ENCODE peak calls at places on chromosomes 7 and 10, in ten cellular contexts. One of them, this sample, is unnamed.
A peak's percentile ranks its signal among the peaks of the same experiment; 100 is the strongest.

GRCh38 chr10:43217563-43218205 is 49.2 kb downstream of the RASGEF1A start:
- DNase-seq in epithelial cell of prostate: no peak
- DNase-seq in Calu3: no peak
- DNase-seq in HEK293T: no peak
- DNase-seq in D341Med: no peak
- DNase-seq in NCI-H774: no peak
- DNase-seq in GM13977: no peak
- DNase-seq in DMS153: no peak
- DNase-seq in pancreas: no peak
- DNase-seq in activated CD4-positive, CD25-positive, alpha-beta regulatory T cell: no peak
- DNase-seq in this sample: no peak

GRCh38 chr10:89613582-89613981 is 31.5 kb downstream of the PANK1 start:
- DNase-seq in epithelial cell of prostate: no peak
- DNase-seq in D341Med: no peak
- DNase-seq in GM13977: no peak
- DNase-seq in pancreas: no peak
- DNase-seq in Calu3: no peak
- DNase-seq in NCI-H774: no peak
- DNase-seq in HEK293T: no peak
- DNase-seq in DMS153: no peak
- DNase-seq in activated CD4-positive, CD25-positive, alpha-beta regulatory T cell: no peak
- DNase-seq in this sample: no peak

GRCh38 chr10:13420532-13421307 is 72.6 kb upstream of the SEPHS1 start:
- DNase-seq in DMS153: no peak
- DNase-seq in HEK293T: no peak
- DNase-seq in D341Med: no peak
- DNase-seq in NCI-H774: no peak
- DNase-seq in GM13977: no peak
- DNase-seq in pancreas: no peak
- DNase-seq in epithelial cell of prostate: no peak
- DNase-seq in activated CD4-positive, CD25-positive, alpha-beta regulatory T cell: no peak
- DNase-seq in Calu3: no peak
- DNase-seq in this sample: no peak

GRCh38 chr10:132468651-132469050 is 68.9 kb upstream of the INPP5A start:
- DNase-seq in Calu3: no peak
- DNase-seq in activated CD4-positive, CD25-positive, alpha-beta regulatory T cell: no peak
- DNase-seq in D341Med: no peak
- DNase-seq in NCI-H774: no peak
- DNase-seq in GM13977: no peak
- DNase-seq in HEK293T: no peak
- DNase-seq in pancreas: peak; percentile 43
- DNase-seq in DMS153: no peak
- DNase-seq in epithelial cell of prostate: no peak
- DNase-seq in this sample: no peak

GRCh38 chr7:29798422-29798821 is 7.9 kb upstream of the WIPF3 start:
- DNase-seq in epithelial cell of prostate: no peak
- DNase-seq in D341Med: no peak
- DNase-seq in DMS153: no peak
- DNase-seq in GM13977: no peak
- DNase-seq in HEK293T: no peak
- DNase-seq in NCI-H774: no peak
- DNase-seq in pancreas: no peak
- DNase-seq in Calu3: no peak
- DNase-seq in activated CD4-positive, CD25-positive, alpha-beta regulatory T cell: no peak
- DNase-seq in this sample: no peak

GRCh38 chr7:110090113-110090820 is 1000.7 kb upstream of the LRRN3 start:
- DNase-seq in NCI-H774: no peak
- DNase-seq in GM13977: peak; percentile 7
- DNase-seq in D341Med: peak; percentile 43
- DNase-seq in HEK293T: peak; percentile 23
- DNase-seq in DMS153: no peak
- DNase-seq in Calu3: peak; percentile 7
- DNase-seq in activated CD4-positive, CD25-positive, alpha-beta regulatory T cell: no peak
- DNase-seq in epithelial cell of prostate: no peak
- DNase-seq in pancreas: no peak
- DNase-seq in this sample: peak; percentile 16

GRCh38 chr7:7181519-7182155 is 707 bp upstream of the C1GALT1 start:
- DNase-seq in pancreas: peak; percentile 45
- DNase-seq in D341Med: peak; percentile 40
- DNase-seq in DMS153: peak; percentile 80
- DNase-seq in activated CD4-positive, CD25-positive, alpha-beta regulatory T cell: no peak
- DNase-seq in HEK293T: peak; percentile 13
- DNase-seq in Calu3: peak; percentile 65
- DNase-seq in GM13977: peak; percentile 66
- DNase-seq in NCI-H774: peak; percentile 28
- DNase-seq in epithelial cell of prostate: no peak
- DNase-seq in this sample: peak; percentile 18

GRCh38 chr10:68284597-68284996 is 47.3 kb upstream of the HNRNPH3 start:
- DNase-seq in GM13977: no peak
- DNase-seq in DMS153: no peak
- DNase-seq in epithelial cell of prostate: no peak
- DNase-seq in Calu3: no peak
- DNase-seq in activated CD4-positive, CD25-positive, alpha-beta regulatory T cell: no peak
- DNase-seq in D341Med: no peak
- DNase-seq in NCI-H774: no peak
- DNase-seq in HEK293T: no peak
- DNase-seq in pancreas: no peak
- DNase-seq in this sample: no peak

GRCh38 chr10:44937201-44938005 is 22.2 kb upstream of the RASSF4 start:
- DNase-seq in pancreas: no peak
- DNase-seq in NCI-H774: no peak
- DNase-seq in Calu3: no peak
- DNase-seq in epithelial cell of prostate: no peak
- DNase-seq in HEK293T: no peak
- DNase-seq in GM13977: no peak
- DNase-seq in activated CD4-positive, CD25-positive, alpha-beta regulatory T cell: no peak
- DNase-seq in DMS153: no peak
- DNase-seq in D341Med: no peak
- DNase-seq in this sample: no peak

GRCh38 chr10:11270135-11270857 is 252.6 kb downstream of the CELF2 start:
- DNase-seq in pancreas: peak; percentile 87
- DNase-seq in GM13977: no peak
- DNase-seq in epithelial cell of prostate: peak; percentile 10
- DNase-seq in DMS153: no peak
- DNase-seq in HEK293T: peak; percentile 81
- DNase-seq in activated CD4-positive, CD25-positive, alpha-beta regulatory T cell: peak; percentile 65
- DNase-seq in NCI-H774: peak; percentile 33
- DNase-seq in Calu3: peak; percentile 84
- DNase-seq in D341Med: peak; percentile 79
- DNase-seq in this sample: peak; percentile 92

GRCh38 chr10:117374506-117375359 is 507 bp downstream of the PDZD8 start:
- DNase-seq in epithelial cell of prostate: no peak
- DNase-seq in Calu3: no peak
- DNase-seq in pancreas: peak; percentile 77
- DNase-seq in activated CD4-positive, CD25-positive, alpha-beta regulatory T cell: no peak
- DNase-seq in NCI-H774: no peak
- DNase-seq in D341Med: no peak
- DNase-seq in HEK293T: peak; percentile 27
- DNase-seq in GM13977: peak; percentile 68
- DNase-seq in DMS153: no peak
- DNase-seq in this sample: peak; percentile 55

GRCh38 chr7:151403764-151404163 is 6.1 kb downstream of the WDR86 start:
- DNase-seq in activated CD4-positive, CD25-positive, alpha-beta regulatory T cell: no peak
- DNase-seq in HEK293T: no peak
- DNase-seq in pancreas: no peak
- DNase-seq in NCI-H774: no peak
- DNase-seq in DMS153: no peak
- DNase-seq in Calu3: peak; percentile 26
- DNase-seq in epithelial cell of prostate: no peak
- DNase-seq in GM13977: no peak
- DNase-seq in D341Med: no peak
- DNase-seq in this sample: no peak

GRCh38 chr7:133742709-133743538 is 384.2 kb upstream of the LRGUK start:
- DNase-seq in HEK293T: peak; percentile 17
- DNase-seq in D341Med: peak; percentile 44
- DNase-seq in pancreas: no peak
- DNase-seq in Calu3: peak; percentile 30
- DNase-seq in DMS153: no peak
- DNase-seq in NCI-H774: no peak
- DNase-seq in activated CD4-positive, CD25-positive, alpha-beta regulatory T cell: no peak
- DNase-seq in epithelial cell of prostate: no peak
- DNase-seq in GM13977: no peak
- DNase-seq in this sample: peak; percentile 18

GRCh38 chr10:88460601-88461000 is 122.5 kb downstream of the RNLS start:
- DNase-seq in DMS153: no peak
- DNase-seq in GM13977: no peak
- DNase-seq in Calu3: no peak
- DNase-seq in epithelial cell of prostate: no peak
- DNase-seq in pancreas: no peak
- DNase-seq in NCI-H774: no peak
- DNase-seq in HEK293T: no peak
- DNase-seq in activated CD4-positive, CD25-positive, alpha-beta regulatory T cell: no peak
- DNase-seq in D341Med: no peak
- DNase-seq in this sample: no peak

GRCh38 chr10:81564143-81564542 is 310.9 kb upstream of the NRG3 start:
- DNase-seq in pancreas: no peak
- DNase-seq in D341Med: no peak
- DNase-seq in NCI-H774: no peak
- DNase-seq in Calu3: no peak
- DNase-seq in DMS153: no peak
- DNase-seq in HEK293T: no peak
- DNase-seq in activated CD4-positive, CD25-positive, alpha-beta regulatory T cell: no peak
- DNase-seq in epithelial cell of prostate: no peak
- DNase-seq in GM13977: no peak
- DNase-seq in this sample: no peak

GRCh38 chr7:155351120-155351870 is 53.6 kb downstream of the INSIG1 start:
- DNase-seq in HEK293T: no peak
- DNase-seq in epithelial cell of prostate: no peak
- DNase-seq in pancreas: peak; percentile 50
- DNase-seq in activated CD4-positive, CD25-positive, alpha-beta regulatory T cell: no peak
- DNase-seq in GM13977: no peak
- DNase-seq in D341Med: no peak
- DNase-seq in Calu3: no peak
- DNase-seq in DMS153: no peak
- DNase-seq in NCI-H774: no peak
- DNase-seq in this sample: no peak

GRCh38 chr7:34156336-34156735 is 251.0 kb downstream of the BMPER start:
- DNase-seq in activated CD4-positive, CD25-positive, alpha-beta regulatory T cell: no peak
- DNase-seq in HEK293T: no peak
- DNase-seq in GM13977: no peak
- DNase-seq in DMS153: no peak
- DNase-seq in NCI-H774: no peak
- DNase-seq in D341Med: no peak
- DNase-seq in Calu3: no peak
- DNase-seq in epithelial cell of prostate: no peak
- DNase-seq in pancreas: no peak
- DNase-seq in this sample: no peak

GRCh38 chr7:123352957-123353356 is 153.2 kb upstream of the SLC13A1 start:
- DNase-seq in Calu3: no peak
- DNase-seq in GM13977: no peak
- DNase-seq in D341Med: no peak
- DNase-seq in pancreas: no peak
- DNase-seq in NCI-H774: no peak
- DNase-seq in DMS153: no peak
- DNase-seq in activated CD4-positive, CD25-positive, alpha-beta regulatory T cell: no peak
- DNase-seq in epithelial cell of prostate: no peak
- DNase-seq in HEK293T: no peak
- DNase-seq in this sample: no peak

GRCh38 chr10:21145751-21146445 is 248.8 kb upstream of the NEBL start:
- DNase-seq in DMS153: no peak
- DNase-seq in D341Med: no peak
- DNase-seq in NCI-H774: no peak
- DNase-seq in HEK293T: no peak
- DNase-seq in pancreas: no peak
- DNase-seq in activated CD4-positive, CD25-positive, alpha-beta regulatory T cell: no peak
- DNase-seq in GM13977: no peak
- DNase-seq in Calu3: no peak
- DNase-seq in epithelial cell of prostate: no peak
- DNase-seq in this sample: no peak

GRCh38 chr7:1210321-1210978 is 22.2 kb upstream of the UNCX start:
- DNase-seq in epithelial cell of prostate: no peak
- DNase-seq in activated CD4-positive, CD25-positive, alpha-beta regulatory T cell: no peak
- DNase-seq in DMS153: no peak
- DNase-seq in NCI-H774: no peak
- DNase-seq in Calu3: no peak
- DNase-seq in pancreas: no peak
- DNase-seq in GM13977: no peak
- DNase-seq in HEK293T: peak; percentile 52
- DNase-seq in D341Med: peak; percentile 55
- DNase-seq in this sample: no peak

GRCh38 chr7:4849390-4849789 is 12.4 kb downstream of the PAPOLB start:
- DNase-seq in activated CD4-positive, CD25-positive, alpha-beta regulatory T cell: no peak
- DNase-seq in DMS153: peak; percentile 19
- DNase-seq in pancreas: no peak
- DNase-seq in D341Med: peak; percentile 71
- DNase-seq in epithelial cell of prostate: no peak
- DNase-seq in HEK293T: no peak
- DNase-seq in Calu3: peak; percentile 55
- DNase-seq in NCI-H774: peak; percentile 19
- DNase-seq in GM13977: peak; percentile 58
- DNase-seq in this sample: no peak

GRCh38 chr10:50908366-50908765 is 22.9 kb upstream of the A1CF start:
- DNase-seq in NCI-H774: no peak
- DNase-seq in D341Med: no peak
- DNase-seq in HEK293T: no peak
- DNase-seq in Calu3: no peak
- DNase-seq in epithelial cell of prostate: no peak
- DNase-seq in pancreas: no peak
- DNase-seq in DMS153: no peak
- DNase-seq in GM13977: no peak
- DNase-seq in activated CD4-positive, CD25-positive, alpha-beta regulatory T cell: no peak
- DNase-seq in this sample: no peak

GRCh38 chr10:6385683-6386082 is 183.0 kb downstream of the PFKFB3 start:
- DNase-seq in activated CD4-positive, CD25-positive, alpha-beta regulatory T cell: no peak
- DNase-seq in D341Med: no peak
- DNase-seq in Calu3: no peak
- DNase-seq in DMS153: no peak
- DNase-seq in epithelial cell of prostate: no peak
- DNase-seq in NCI-H774: no peak
- DNase-seq in HEK293T: no peak
- DNase-seq in pancreas: no peak
- DNase-seq in GM13977: no peak
- DNase-seq in this sample: no peak

GRCh38 chr7:33710608-33711007 is 194.7 kb upstream of the BMPER start:
- DNase-seq in pancreas: no peak
- DNase-seq in HEK293T: no peak
- DNase-seq in NCI-H774: no peak
- DNase-seq in D341Med: no peak
- DNase-seq in epithelial cell of prostate: no peak
- DNase-seq in GM13977: no peak
- DNase-seq in activated CD4-positive, CD25-positive, alpha-beta regulatory T cell: no peak
- DNase-seq in DMS153: no peak
- DNase-seq in Calu3: no peak
- DNase-seq in this sample: no peak

GRCh38 chr10:11176746-11177145 is 159.1 kb downstream of the CELF2 start:
- DNase-seq in HEK293T: no peak
- DNase-seq in D341Med: no peak
- DNase-seq in pancreas: no peak
- DNase-seq in GM13977: no peak
- DNase-seq in activated CD4-positive, CD25-positive, alpha-beta regulatory T cell: no peak
- DNase-seq in epithelial cell of prostate: no peak
- DNase-seq in NCI-H774: no peak
- DNase-seq in Calu3: no peak
- DNase-seq in DMS153: no peak
- DNase-seq in this sample: no peak

GRCh38 chr7:116455009-116455408 is 44.5 kb upstream of the CAV2 start:
- DNase-seq in D341Med: no peak
- DNase-seq in epithelial cell of prostate: no peak
- DNase-seq in activated CD4-positive, CD25-positive, alpha-beta regulatory T cell: no peak
- DNase-seq in GM13977: no peak
- DNase-seq in HEK293T: no peak
- DNase-seq in NCI-H774: no peak
- DNase-seq in DMS153: no peak
- DNase-seq in pancreas: no peak
- DNase-seq in Calu3: no peak
- DNase-seq in this sample: no peak

GRCh38 chr7:46660402-46660801 is 739.3 kb upstream of the IGFBP3 start:
- DNase-seq in Calu3: no peak
- DNase-seq in activated CD4-positive, CD25-positive, alpha-beta regulatory T cell: no peak
- DNase-seq in pancreas: no peak
- DNase-seq in epithelial cell of prostate: no peak
- DNase-seq in DMS153: no peak
- DNase-seq in GM13977: no peak
- DNase-seq in D341Med: no peak
- DNase-seq in HEK293T: no peak
- DNase-seq in NCI-H774: no peak
- DNase-seq in this sample: no peak

GRCh38 chr7:86600506-86601290 is 43.0 kb upstream of the GRM3 start:
- DNase-seq in activated CD4-positive, CD25-positive, alpha-beta regulatory T cell: no peak
- DNase-seq in HEK293T: no peak
- DNase-seq in DMS153: no peak
- DNase-seq in pancreas: no peak
- DNase-seq in GM13977: no peak
- DNase-seq in epithelial cell of prostate: no peak
- DNase-seq in Calu3: peak; percentile 3
- DNase-seq in NCI-H774: no peak
- DNase-seq in D341Med: no peak
- DNase-seq in this sample: no peak